ENCODE peak calls at places on chromosomes 7 and 10, in five cellular contexts. Z is activated CD8-positive, alpha-beta memory T cell treated with anti-CD3 and anti-CD28 coated beads for 24 hours; T is anterior cingulate cortex; Y is mucosa of gallbladder; H is astrocyte of the hippocampus. L is an unnamed sample.

GRCh38 chr7:139570626-139571025 is 47.1 kb downstream of the CLEC2L start:
- DNase-seq in H (no peak), Z (no peak), Y (no peak), T (no peak), L (no peak)

GRCh38 chr7:28685660-28686417 is 272.3 kb downstream of the TRIL start:
- DNase-seq in Y (peak), Z (peak), T (peak), H (peak), L (peak)

GRCh38 chr10:102799691-102800435 is 37.4 kb downstream of the CYP17A1 start:
- DNase-seq in H (peak), T (no peak), Z (no peak), Y (no peak), L (no peak)

GRCh38 chr7:55498142-55498541 is 74.2 kb downstream of the VOPP1 start:
- DNase-seq in Z (no peak), T (no peak), Y (no peak), H (no peak), L (no peak)

GRCh38 chr10:70132098-70133029 is at the start of gene AIFM2:
- DNase-seq in Z (peak), Y (peak), T (no peak), H (peak), L (peak)

GRCh38 chr10:59711871-59712491 is 2.3 kb upstream of the SLC16A9 start:
- DNase-seq in T (no peak), Z (no peak), Y (no peak), H (no peak), L (no peak)

GRCh38 chr7:134828361-134828760 is 48.9 kb downstream of the CALD1 start:
- DNase-seq in Z (no peak), Y (no peak), T (no peak), H (no peak), L (no peak)

GRCh38 chr7:120794100-120794729 is 63.7 kb downstream of the TSPAN12 start:
- DNase-seq in Z (no peak), Y (no peak), H (no peak), T (no peak), L (no peak)

GRCh38 chr10:68542046-68542445 is 14.7 kb upstream of the SLC25A16 start:
- DNase-seq in Y (no peak), T (no peak), Z (no peak), H (no peak), L (no peak)

GRCh38 chr10:104589871-104590270 is 51.2 kb upstream of the SORCS3 start:
- DNase-seq in H (peak), Y (no peak), T (no peak), Z (no peak), L (peak)

GRCh38 chr10:59907537-59907917 is 1.2 kb upstream of the CCDC6 start:
- DNase-seq in Y (no peak), T (no peak), H (no peak), Z (no peak), L (no peak)

GRCh38 chr7:112104153-112104552 is 102.0 kb downstream of the DOCK4 start:
- DNase-seq in T (no peak), Y (no peak), Z (no peak), H (no peak), L (no peak)

GRCh38 chr10:15931376-15931775 is 71.1 kb upstream of the MINDY3 start:
- DNase-seq in Z (no peak), Y (no peak), H (no peak), T (no peak), L (no peak)

GRCh38 chr10:69515699-69516547 is 57.3 kb downstream of the NEUROG3 start:
- DNase-seq in T (peak), H (peak), Z (peak), Y (peak), L (peak)

GRCh38 chr10:132183046-132183445 is 3.7 kb upstream of the DPYSL4 start:
- DNase-seq in Z (no peak), H (no peak), T (no peak), Y (no peak), L (no peak)

GRCh38 chr10:22531008-22531407 is 183.4 kb downstream of the PIP4K2A start:
- DNase-seq in Z (no peak), Y (no peak), H (no peak), T (no peak), L (no peak)

GRCh38 chr7:46928719-46929118 is 653.2 kb downstream of the TNS3 start:
- DNase-seq in T (no peak), H (no peak), Z (no peak), Y (no peak), L (no peak)

GRCh38 chr7:8536431-8536830 is 103.0 kb downstream of the NXPH1 start:
- DNase-seq in Y (no peak), H (no peak), T (no peak), Z (no peak), L (no peak)

GRCh38 chr7:17062433-17063383 is 180.9 kb upstream of the AGR3 start:
- DNase-seq in Z (no peak), T (no peak), H (no peak), Y (no peak), L (no peak)

GRCh38 chr10:102334106-102334505 is 61.4 kb upstream of the NFKB2 start:
- DNase-seq in H (peak), T (no peak), Z (no peak), Y (peak), L (no peak)

GRCh38 chr7:131501422-131501821 is 55.0 kb downstream of the PODXL start:
- DNase-seq in Z (no peak), T (no peak), Y (no peak), H (peak), L (peak)

GRCh38 chr7:93461350-93461749 is 113.2 kb downstream of the CALCR start:
- DNase-seq in Z (no peak), H (no peak), Y (no peak), T (no peak), L (no peak)